ENCODE peak calls at places on chromosomes 16 and 17, in nine cellular contexts. One of them, this sample, is unnamed.

GRCh38 chr17:22278302-22279275 is 586.3 kb downstream of the KCNJ18 start:
- DNase-seq in memory B cell: no peak
- DNase-seq in CD8-positive, alpha-beta T cell: no peak
- DNase-seq in NCI-H2107: no peak
- DNase-seq in activated B cell treated with CpG ODN at 0.5 μM for 24 hours: peak
- DNase-seq in GM23248: no peak
- DNase-seq in NCI-H1417: no peak
- DNase-seq in C1 segment of cervical spinal cord: no peak
- DNase-seq in non-pigmented ciliary epithelial cell: no peak
- DNase-seq in this sample: no peak

GRCh38 chr17:6072157-6072556 is 2.0 kb downstream of the WSCD1 start:
- DNase-seq in memory B cell: no peak
- DNase-seq in CD8-positive, alpha-beta T cell: no peak
- DNase-seq in NCI-H2107: no peak
- DNase-seq in activated B cell treated with CpG ODN at 0.5 μM for 24 hours: no peak
- DNase-seq in GM23248: peak
- DNase-seq in NCI-H1417: no peak
- DNase-seq in C1 segment of cervical spinal cord: no peak
- DNase-seq in non-pigmented ciliary epithelial cell: no peak
- DNase-seq in this sample: no peak

GRCh38 chr17:81976332-81977210 is 858 bp upstream of the ASPSCR1 start:
- DNase-seq in memory B cell: peak
- DNase-seq in CD8-positive, alpha-beta T cell: no peak
- DNase-seq in NCI-H2107: peak
- DNase-seq in activated B cell treated with CpG ODN at 0.5 μM for 24 hours: no peak
- DNase-seq in GM23248: peak
- DNase-seq in NCI-H1417: peak
- DNase-seq in C1 segment of cervical spinal cord: no peak
- DNase-seq in non-pigmented ciliary epithelial cell: no peak
- DNase-seq in this sample: peak

GRCh38 chr16:68083861-68084503 is 1.2 kb upstream of the NFATC3 start:
- DNase-seq in memory B cell: no peak
- DNase-seq in CD8-positive, alpha-beta T cell: no peak
- DNase-seq in NCI-H2107: no peak
- DNase-seq in activated B cell treated with CpG ODN at 0.5 μM for 24 hours: no peak
- DNase-seq in GM23248: peak
- DNase-seq in NCI-H1417: no peak
- DNase-seq in C1 segment of cervical spinal cord: no peak
- DNase-seq in non-pigmented ciliary epithelial cell: no peak
- DNase-seq in this sample: no peak

GRCh38 chr16:30350134-30350871 is 4.8 kb downstream of the CD2BP2 start:
- DNase-seq in memory B cell: no peak
- DNase-seq in CD8-positive, alpha-beta T cell: no peak
- DNase-seq in NCI-H2107: no peak
- DNase-seq in activated B cell treated with CpG ODN at 0.5 μM for 24 hours: no peak
- DNase-seq in GM23248: peak
- DNase-seq in NCI-H1417: no peak
- DNase-seq in C1 segment of cervical spinal cord: no peak
- DNase-seq in non-pigmented ciliary epithelial cell: no peak
- DNase-seq in this sample: no peak

GRCh38 chr17:81486174-81486810 is 26.3 kb downstream of the ACTG1 start:
- DNase-seq in memory B cell: no peak
- DNase-seq in CD8-positive, alpha-beta T cell: no peak
- DNase-seq in NCI-H2107: peak
- DNase-seq in activated B cell treated with CpG ODN at 0.5 μM for 24 hours: no peak
- DNase-seq in GM23248: no peak
- DNase-seq in NCI-H1417: no peak
- DNase-seq in C1 segment of cervical spinal cord: no peak
- DNase-seq in non-pigmented ciliary epithelial cell: no peak
- DNase-seq in this sample: no peak

GRCh38 chr17:33014751-33015150 is 23.1 kb downstream of the SPACA3 start:
- DNase-seq in memory B cell: no peak
- DNase-seq in CD8-positive, alpha-beta T cell: no peak
- DNase-seq in NCI-H2107: no peak
- DNase-seq in activated B cell treated with CpG ODN at 0.5 μM for 24 hours: no peak
- DNase-seq in GM23248: no peak
- DNase-seq in NCI-H1417: no peak
- DNase-seq in C1 segment of cervical spinal cord: no peak
- DNase-seq in non-pigmented ciliary epithelial cell: no peak
- DNase-seq in this sample: no peak

GRCh38 chr16:85490971-85491771 is 122.0 kb upstream of the GSE1 start:
- DNase-seq in memory B cell: peak
- DNase-seq in CD8-positive, alpha-beta T cell: peak
- DNase-seq in NCI-H2107: no peak
- DNase-seq in activated B cell treated with CpG ODN at 0.5 μM for 24 hours: peak
- DNase-seq in GM23248: no peak
- DNase-seq in NCI-H1417: no peak
- DNase-seq in C1 segment of cervical spinal cord: no peak
- DNase-seq in non-pigmented ciliary epithelial cell: no peak
- DNase-seq in this sample: no peak

GRCh38 chr16:75288596-75289120 is 37.2 kb upstream of the BCAR1 start:
- DNase-seq in memory B cell: no peak
- DNase-seq in CD8-positive, alpha-beta T cell: peak
- DNase-seq in NCI-H2107: no peak
- DNase-seq in activated B cell treated with CpG ODN at 0.5 μM for 24 hours: no peak
- DNase-seq in GM23248: no peak
- DNase-seq in NCI-H1417: no peak
- DNase-seq in C1 segment of cervical spinal cord: no peak
- DNase-seq in non-pigmented ciliary epithelial cell: no peak
- DNase-seq in this sample: no peak

GRCh38 chr16:78543066-78543465 is 443.6 kb downstream of the WWOX start:
- DNase-seq in memory B cell: no peak
- DNase-seq in CD8-positive, alpha-beta T cell: no peak
- DNase-seq in NCI-H2107: no peak
- DNase-seq in activated B cell treated with CpG ODN at 0.5 μM for 24 hours: no peak
- DNase-seq in GM23248: no peak
- DNase-seq in NCI-H1417: peak
- DNase-seq in C1 segment of cervical spinal cord: no peak
- DNase-seq in non-pigmented ciliary epithelial cell: no peak
- DNase-seq in this sample: no peak

GRCh38 chr16:74601131-74601871 is 5.6 kb downstream of the GLG1 start:
- DNase-seq in memory B cell: no peak
- DNase-seq in CD8-positive, alpha-beta T cell: peak
- DNase-seq in NCI-H2107: no peak
- DNase-seq in activated B cell treated with CpG ODN at 0.5 μM for 24 hours: no peak
- DNase-seq in GM23248: no peak
- DNase-seq in NCI-H1417: no peak
- DNase-seq in C1 segment of cervical spinal cord: no peak
- DNase-seq in non-pigmented ciliary epithelial cell: no peak
- DNase-seq in this sample: no peak

GRCh38 chr17:50691550-50692447 is 15.9 kb downstream of the ANKRD40 start:
- DNase-seq in memory B cell: no peak
- DNase-seq in CD8-positive, alpha-beta T cell: no peak
- DNase-seq in NCI-H2107: peak
- DNase-seq in activated B cell treated with CpG ODN at 0.5 μM for 24 hours: no peak
- DNase-seq in GM23248: peak
- DNase-seq in NCI-H1417: no peak
- DNase-seq in C1 segment of cervical spinal cord: no peak
- DNase-seq in non-pigmented ciliary epithelial cell: no peak
- DNase-seq in this sample: no peak

GRCh38 chr17:28967240-28968135 is 16.2 kb upstream of the PHF12 start:
- DNase-seq in memory B cell: no peak
- DNase-seq in CD8-positive, alpha-beta T cell: no peak
- DNase-seq in NCI-H2107: no peak
- DNase-seq in activated B cell treated with CpG ODN at 0.5 μM for 24 hours: no peak
- DNase-seq in GM23248: no peak
- DNase-seq in NCI-H1417: no peak
- DNase-seq in C1 segment of cervical spinal cord: no peak
- DNase-seq in non-pigmented ciliary epithelial cell: no peak
- DNase-seq in this sample: no peak

GRCh38 chr17:49756805-49757496 is 7.0 kb downstream of the FAM117A start:
- DNase-seq in memory B cell: no peak
- DNase-seq in CD8-positive, alpha-beta T cell: no peak
- DNase-seq in NCI-H2107: no peak
- DNase-seq in activated B cell treated with CpG ODN at 0.5 μM for 24 hours: no peak
- DNase-seq in GM23248: no peak
- DNase-seq in NCI-H1417: no peak
- DNase-seq in C1 segment of cervical spinal cord: no peak
- DNase-seq in non-pigmented ciliary epithelial cell: no peak
- DNase-seq in this sample: no peak

GRCh38 chr16:30115238-30115637 is 1.9 kb upstream of the GDPD3 start:
- DNase-seq in memory B cell: no peak
- DNase-seq in CD8-positive, alpha-beta T cell: peak
- DNase-seq in NCI-H2107: no peak
- DNase-seq in activated B cell treated with CpG ODN at 0.5 μM for 24 hours: no peak
- DNase-seq in GM23248: no peak
- DNase-seq in NCI-H1417: no peak
- DNase-seq in C1 segment of cervical spinal cord: no peak
- DNase-seq in non-pigmented ciliary epithelial cell: no peak
- DNase-seq in this sample: no peak

GRCh38 chr17:33474789-33475188 is 181.7 kb upstream of the ASIC2 start:
- DNase-seq in memory B cell: no peak
- DNase-seq in CD8-positive, alpha-beta T cell: no peak
- DNase-seq in NCI-H2107: no peak
- DNase-seq in activated B cell treated with CpG ODN at 0.5 μM for 24 hours: no peak
- DNase-seq in GM23248: no peak
- DNase-seq in NCI-H1417: no peak
- DNase-seq in C1 segment of cervical spinal cord: no peak
- DNase-seq in non-pigmented ciliary epithelial cell: no peak
- DNase-seq in this sample: no peak

GRCh38 chr17:54760836-54761235 is 139.8 kb upstream of the TOM1L1 start:
- DNase-seq in memory B cell: no peak
- DNase-seq in CD8-positive, alpha-beta T cell: no peak
- DNase-seq in NCI-H2107: no peak
- DNase-seq in activated B cell treated with CpG ODN at 0.5 μM for 24 hours: no peak
- DNase-seq in GM23248: no peak
- DNase-seq in NCI-H1417: no peak
- DNase-seq in C1 segment of cervical spinal cord: no peak
- DNase-seq in non-pigmented ciliary epithelial cell: no peak
- DNase-seq in this sample: no peak